ENCODE peak calls at places on chromosomes 4 and X, in seven cellular contexts. D is GM13976, Z is lower lobe of right lung, C is ovary, J is nephron progenitor cell, A is K562, I is foreskin fibroblast. G is an unnamed sample.
A peak's percentile ranks its signal among the peaks of the same experiment; 100 is the strongest.

GRCh38 chr4:188295899-188296298 is 156.7 kb downstream of the TRIML1 start:
- DNase-seq in D (no peak), Z (no peak), C (no peak), J (no peak), A (no peak), I (no peak), G (no peak)

GRCh38 chrX:33188881-33189280 is 22.5 kb downstream of the DMD start:
- DNase-seq in D (no peak), Z (no peak), C (no peak), J (no peak), A (no peak), I (no peak), G (no peak)

GRCh38 chr4:164210377-164210776 is 543.6 kb upstream of the SMIM31 start:
- DNase-seq in D (no peak), Z (no peak), C (no peak), J (no peak), A (no peak), I (no peak), G (no peak)

GRCh38 chr4:32987111-32987510 is 2266.9 kb downstream of the PCDH7 start:
- DNase-seq in D (no peak), Z (no peak), C (no peak), J (no peak), A (no peak), I (no peak), G (no peak)

GRCh38 chr4:183094393-183095198 is 4.5 kb upstream of the WWC2 start:
- DNase-seq in D (no peak), Z (no peak), C (no peak), J (no peak), A (no peak), I (no peak), G (no peak)

GRCh38 chr4:48262926-48263325 is 6.7 kb downstream of the TEC start:
- DNase-seq in D (no peak), Z (no peak), C (no peak), J (no peak), A (no peak), I (peak; percentile 60), G (no peak)

GRCh38 chr4:103268746-103269145 is 70.6 kb upstream of the CENPE start:
- DNase-seq in D (no peak), Z (no peak), C (no peak), J (no peak), A (no peak), I (no peak), G (no peak)

GRCh38 chr4:4860803-4861591 is 1.5 kb downstream of the MSX1 start:
- DNase-seq in D (no peak), Z (no peak), C (no peak), J (peak; percentile 64), A (peak; percentile 27), I (no peak), G (peak; percentile 61)

GRCh38 chrX:87391742-87392141 is 125.9 kb upstream of the KLHL4 start:
- DNase-seq in D (no peak), Z (no peak), C (no peak), J (no peak), A (no peak), I (no peak), G (no peak)

GRCh38 chrX:13733506-13733905 is 914 bp downstream of the TRAPPC2 start:
- DNase-seq in D (no peak), Z (no peak), C (no peak), J (no peak), A (no peak), I (no peak), G (no peak)

GRCh38 chr4:4840351-4840750 is 19.1 kb upstream of the MSX1 start:
- DNase-seq in D (no peak), Z (no peak), C (no peak), J (no peak), A (no peak), I (no peak), G (no peak)

GRCh38 chr4:19982556-19982955 is 269.1 kb upstream of the SLIT2 start:
- DNase-seq in D (no peak), Z (no peak), C (no peak), J (no peak), A (no peak), I (peak; percentile 75), G (no peak)

GRCh38 chr4:152591361-152591760 is 55.5 kb upstream of the FBXW7 start:
- DNase-seq in D (no peak), Z (peak; percentile 60), C (peak; percentile 56), J (peak; percentile 71), A (no peak), I (peak; percentile 14), G (no peak)
- TF ChIP-seq CTCF in D (no peak), Z (no peak), C (no peak), J (no peak), A (no peak), I (no peak), G (no peak)

GRCh38 chr4:66376921-66377320 is 706.6 kb upstream of the EPHA5 start:
- DNase-seq in D (no peak), Z (no peak), C (no peak), J (no peak), A (no peak), I (no peak), G (no peak)

GRCh38 chr4:66373268-66373667 is 703.0 kb upstream of the EPHA5 start:
- DNase-seq in D (no peak), Z (no peak), C (no peak), J (no peak), A (no peak), I (no peak), G (no peak)

GRCh38 chr4:66372706-66373105 is 702.4 kb upstream of the EPHA5 start:
- DNase-seq in D (no peak), Z (no peak), C (no peak), J (no peak), A (no peak), I (no peak), G (no peak)

GRCh38 chr4:66376396-66376795 is 706.1 kb upstream of the EPHA5 start:
- DNase-seq in D (no peak), Z (no peak), C (no peak), J (no peak), A (no peak), I (no peak), G (no peak)
- TF ChIP-seq CTCF in D (no peak), Z (no peak), C (no peak), J (no peak), A (no peak), I (no peak), G (no peak)

DNA sequence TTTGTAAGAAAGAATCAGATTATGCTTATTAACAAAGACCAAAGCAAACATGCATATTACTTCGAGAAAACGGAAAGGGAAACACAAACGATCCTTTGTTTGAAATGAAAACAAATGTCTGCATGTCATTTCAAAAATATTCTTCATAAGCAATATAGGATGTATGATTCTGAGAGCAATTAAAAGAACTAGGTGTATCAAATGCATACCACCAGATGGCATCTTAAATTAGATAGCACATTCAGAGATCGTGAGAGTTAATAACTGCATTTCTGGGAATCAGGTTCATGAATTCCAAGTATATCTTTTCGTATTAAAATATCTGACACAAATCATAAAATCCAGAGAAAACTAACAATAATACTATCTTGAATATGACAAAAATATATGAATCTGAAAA is 159.5 kb downstream of the PPP3CA start:
- DNase-seq in D (no peak), Z (no peak), C (no peak), J (no peak), A (no peak), I (no peak), G (no peak)
- TF ChIP-seq CTCF in D (no peak), Z (peak; percentile 22), C (no peak), J (no peak), A (no peak), I (no peak), G (no peak)

DNA sequence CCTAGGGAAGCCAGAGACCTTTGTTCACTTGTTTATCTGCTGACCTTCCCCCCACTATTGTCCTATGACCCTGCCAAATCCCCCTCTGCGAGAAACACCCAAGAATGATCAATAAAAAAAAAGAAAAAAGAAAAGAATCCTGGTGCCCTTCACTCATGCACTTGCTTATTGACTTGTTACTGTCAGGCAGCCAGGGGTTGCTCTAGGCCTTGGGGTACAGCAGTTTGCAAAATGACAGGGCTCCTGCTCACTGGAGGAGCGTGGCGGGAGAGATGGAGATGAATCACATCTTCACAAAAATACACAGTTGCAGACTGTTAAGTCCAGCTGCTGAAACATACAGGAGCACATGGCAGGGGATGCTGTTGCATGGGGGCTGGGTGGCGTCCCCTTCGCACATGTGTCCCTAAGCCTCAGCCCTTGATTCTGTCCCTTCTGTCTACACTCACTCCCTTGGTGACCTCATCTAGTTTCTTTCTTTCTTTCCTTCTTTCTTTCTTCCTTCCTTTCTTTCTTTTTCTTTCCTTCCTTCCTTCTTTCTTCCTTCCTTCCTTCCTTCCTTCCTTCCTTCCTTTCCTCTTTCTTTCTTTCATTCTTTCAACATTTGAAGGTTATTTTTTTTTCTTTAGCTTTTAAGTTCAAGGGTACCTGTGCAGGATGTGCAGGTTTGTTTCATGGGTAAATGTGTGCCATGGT is 16.9 kb upstream of the TMEM271 start:
- DNase-seq in D (no peak), Z (no peak), C (no peak), J (no peak), A (no peak), I (no peak), G (no peak)
- TF ChIP-seq CTCF in D (no peak), Z (no peak), C (no peak), J (no peak), A (no peak), I (no peak), G (no peak)

GRCh38 chrX:150542846-150543229 is 25.6 kb upstream of the MTM1 start:
- DNase-seq in D (peak; percentile 48), Z (no peak), C (no peak), J (no peak), A (no peak), I (no peak), G (peak; percentile 20)
- TF ChIP-seq CTCF in D (no peak), Z (no peak), C (no peak), J (no peak), A (no peak), I (no peak), G (no peak)

DNA sequence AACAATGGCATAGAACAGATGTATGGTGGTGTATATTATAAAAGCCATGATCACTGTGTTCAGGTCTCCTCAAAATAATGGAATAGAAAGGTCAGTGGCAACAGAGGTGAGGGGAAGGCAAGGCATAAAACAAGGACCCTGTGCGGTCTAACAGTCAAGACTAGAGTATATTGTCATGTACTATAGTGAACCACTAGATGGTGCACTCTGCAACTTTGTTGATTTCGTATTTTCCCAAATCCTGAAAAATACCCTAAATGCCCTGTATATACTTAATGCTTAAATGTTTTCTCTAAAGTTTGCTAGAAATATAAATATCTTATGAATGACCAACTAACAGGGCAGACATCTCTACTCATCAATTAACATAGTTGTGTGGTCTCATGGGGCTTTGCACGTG is 453.0 kb downstream of the PCDH11X start:
- DNase-seq in D (no peak), Z (no peak), C (no peak), J (no peak), A (no peak), I (no peak), G (no peak)
- TF ChIP-seq CTCF in D (no peak), Z (no peak), C (no peak), J (peak; percentile 60), A (no peak), I (no peak), G (no peak)

G was measured in GM20000.